ENCODE peak calls at places on chromosomes 3 and 15, in nine cellular contexts. J is aorta; G is stimulated activated naive CD4-positive, alpha-beta T cell; W is CD4-positive, alpha-beta T cell; X is NCI-H1105; C is stimulated activated CD4-positive, alpha-beta T cell treated with anti-CD3 and anti-CD28 coated beads, Interleukin-1b, Interleukin-23, amount 100 ng/mL, for 48 hours; K is kidney epithelial cell; O is putamen; B is stimulated activated CD8-positive, alpha-beta memory T cell treated with anti-CD3 and anti-CD28 coated beads, Interleukin-15, amount 100 ng/mL, for 48 hours. H is an unnamed sample.

GRCh38 chr3:11034297-11035000 is 41.9 kb downstream of the SLC6A1 start:
- DNase-seq in J (peak), B (no peak), O (no peak), W (no peak), X (no peak), G (no peak), K (no peak), C (no peak), H (no peak)

GRCh38 chr3:147218976-147219375 is 187.4 kb downstream of the ZIC4 start:
- DNase-seq in B (no peak), X (no peak), K (no peak), J (no peak), G (no peak), W (no peak), O (no peak), C (no peak), H (no peak)

GRCh38 chr3:136885357-136886213 is 23.6 kb downstream of the NCK1 start:
- DNase-seq in J (no peak), X (no peak), C (no peak), W (no peak), B (no peak), K (no peak), O (no peak), G (peak), H (no peak)

GRCh38 chr3:181176610-181177009 is 187.1 kb upstream of the DNAJC19 start:
- DNase-seq in J (peak), G (no peak), K (peak), B (no peak), X (peak), C (peak), W (no peak), O (peak), H (no peak)

GRCh38 chr15:32683906-32684584 is 33.8 kb upstream of the GREM1 start:
- DNase-seq in J (no peak), X (no peak), B (no peak), O (peak), G (no peak), C (no peak), K (peak), W (no peak), H (no peak)

GRCh38 chr3:123667784-123668183 is 82.9 kb upstream of the HACD2 start:
- DNase-seq in B (no peak), G (no peak), J (no peak), K (no peak), X (no peak), O (no peak), W (no peak), C (no peak), H (no peak)

GRCh38 chr3:186472466-186473008 is 71.6 kb downstream of the CRYGS start:
- DNase-seq in O (no peak), X (no peak), J (no peak), B (no peak), C (no peak), W (no peak), K (no peak), G (no peak), H (no peak)

GRCh38 chr15:38150794-38151193 is 101.8 kb upstream of the SPRED1 start:
- DNase-seq in X (no peak), C (no peak), J (no peak), W (no peak), K (no peak), B (no peak), G (no peak), O (no peak), H (no peak)

GRCh38 chr3:138338244-138338643 is 8.6 kb upstream of the NME9 start:
- DNase-seq in X (no peak), G (no peak), J (no peak), W (no peak), B (no peak), C (no peak), O (no peak), K (no peak), H (no peak)

GRCh38 chr3:50620846-50621245 is 3.9 kb downstream of the MAPKAPK3 start:
- DNase-seq in J (no peak), X (no peak), C (no peak), K (no peak), W (no peak), B (no peak), O (no peak), G (no peak), H (no peak)

GRCh38 chr3:47434849-47435248 is 40.9 kb downstream of the SCAP start:
- DNase-seq in W (no peak), B (no peak), C (no peak), O (no peak), K (no peak), G (no peak), J (peak), X (no peak), H (no peak)

GRCh38 chr3:143000525-143000924 is 845 bp upstream of the U2SURP start:
- DNase-seq in J (no peak), C (no peak), G (no peak), O (no peak), X (no peak), W (no peak), B (no peak), K (peak), H (no peak)

GRCh38 chr15:28935316-28935715 is 49.5 kb downstream of the APBA2 start:
- DNase-seq in C (peak), G (peak), O (no peak), J (peak), K (no peak), X (no peak), W (peak), B (no peak), H (no peak)

GRCh38 chr3:26799679-26800317 is 177.2 kb downstream of the LRRC3B start:
- DNase-seq in X (no peak), W (no peak), K (no peak), G (no peak), C (no peak), J (no peak), B (no peak), O (no peak), H (no peak)

GRCh38 chr3:139309880-139310279 is 33.9 kb upstream of the MRPS22 start:
- DNase-seq in W (no peak), J (no peak), O (no peak), C (no peak), G (no peak), K (no peak), B (no peak), X (no peak), H (no peak)

GRCh38 chr3:50201573-50202315 is 3.3 kb upstream of the SLC38A3 start:
- DNase-seq in O (no peak), W (no peak), J (no peak), B (no peak), K (no peak), G (no peak), X (no peak), C (no peak), H (no peak)

GRCh38 chr15:31261266-31262142 is 65.1 kb upstream of the KLF13 start:
- DNase-seq in O (no peak), J (no peak), X (no peak), B (no peak), C (no peak), G (no peak), K (no peak), W (no peak), H (no peak)

GRCh38 chr15:39621210-39621609 is 40.3 kb downstream of the THBS1 start:
- DNase-seq in B (no peak), O (no peak), K (no peak), G (no peak), C (no peak), W (no peak), X (no peak), J (no peak), H (no peak)

GRCh38 chr15:99090938-99091337 is 13.9 kb upstream of the SYNM start:
- DNase-seq in B (no peak), K (no peak), X (no peak), O (no peak), G (no peak), J (no peak), C (no peak), W (no peak), H (no peak)